ENCODE peak calls at places on chromosomes 13 and 19, in ten cellular contexts. N, E, O, K, Y, W, Q, Z, V and X are unnamed samples.

GRCh38 chr19:31356587-31357314 is 7.5 kb upstream of the TSHZ3 start:
- DNase-seq in N (peak; percentile 29), E (peak; percentile 67), O (peak; percentile 76), K (no peak), Y (no peak), W (no peak), Q (peak; percentile 52), Z (peak; percentile 50), V (no peak), X (no peak)

GRCh38 chr13:74695021-74695800 is 561.0 kb upstream of the KLF12 start:
- DNase-seq in N (no peak), E (peak; percentile 86), O (no peak), K (no peak), Y (no peak), W (no peak), Q (no peak), Z (no peak), V (no peak), X (peak; percentile 24)

GRCh38 chr13:35855531-35856019 is 275.6 kb downstream of the DCLK1 start:
- DNase-seq in N (no peak), E (peak; percentile 99), O (peak; percentile 39), K (peak; percentile 52), Y (peak; percentile 16), W (peak; percentile 21), Q (no peak), Z (no peak), V (no peak), X (no peak)

GRCh38 chr13:26721251-26721939 is 39.2 kb downstream of the GPR12 start:
- DNase-seq in N (no peak), E (no peak), O (peak; percentile 63), K (no peak), Y (no peak), W (no peak), Q (peak; percentile 6), Z (peak; percentile 88), V (no peak), X (peak; percentile 25)

GRCh38 chr19:13537454-13537853 is 31.2 kb upstream of the CACNA1A start:
- DNase-seq in N (no peak), E (peak; percentile 60), O (no peak), K (no peak), Y (no peak), W (no peak), Q (no peak), Z (no peak), V (no peak), X (no peak)

GRCh38 chr13:20482275-20482761 is 43.3 kb downstream of the CRYL1 start:
- DNase-seq in N (no peak), E (peak; percentile 58), O (no peak), K (no peak), Y (no peak), W (peak; percentile 3), Q (no peak), Z (no peak), V (no peak), X (no peak)

GRCh38 chr19:39110263-39110967 is 15.2 kb upstream of the PAK4 start:
- DNase-seq in N (peak; percentile 57), E (peak; percentile 49), O (peak; percentile 86), K (peak; percentile 38), Y (peak; percentile 64), W (peak; percentile 39), Q (peak; percentile 75), Z (peak; percentile 45), V (peak; percentile 35), X (peak; percentile 56)

GRCh38 chr13:40749327-40749726 is 21.7 kb downstream of the MRPS31 start:
- DNase-seq in N (no peak), E (no peak), O (no peak), K (no peak), Y (no peak), W (peak; percentile 3), Q (no peak), Z (no peak), V (no peak), X (peak; percentile 6)

GRCh38 chr19:28351761-28352160 is 861.2 kb downstream of the UQCRFS1 start:
- DNase-seq in N (no peak), E (no peak), O (no peak), K (no peak), Y (no peak), W (no peak), Q (no peak), Z (no peak), V (no peak), X (peak; percentile 8)

GRCh38 chr13:101127741-101128353 is 288.5 kb downstream of the NALCN start:
- DNase-seq in N (no peak), E (peak; percentile 50), O (peak; percentile 34), K (peak; percentile 36), Y (peak; percentile 47), W (peak; percentile 67), Q (peak; percentile 42), Z (no peak), V (peak; percentile 11), X (peak; percentile 73)